ENCODE peak calls at places on chromosome 7, in eight cellular contexts. H is neural progenitor cell, J is K562, S is HepG2, G is H9, P is PC-3, B is endodermal cell, T is IMR-90. N is an unnamed sample.
A peak's percentile ranks its signal among the peaks of the same experiment; 100 is the strongest.

GRCh38 chr7:43531700-43532099 is 51.2 kb upstream of the STK17A start:
- DNase-seq in H (no peak), P (no peak), B (no peak), S (no peak), T (no peak), G (no peak), J (no peak), N (no peak)

GRCh38 chr7:13336227-13336626 is 648.8 kb downstream of the ARL4A start:
- DNase-seq in T (peak; percentile 29), B (no peak), H (no peak), G (no peak), S (no peak), J (no peak), P (peak; percentile 52), N (peak; percentile 72)

GRCh38 chr7:76424413-76425111 is at the start of gene ZP3:
- DNase-seq in T (no peak), H (no peak), G (no peak), B (no peak), P (no peak), S (no peak), J (no peak), N (no peak)

GRCh38 chr7:957418-958220 is 3.1 kb upstream of the ADAP1 start:
- DNase-seq in J (no peak), B (peak; percentile 82), S (peak; percentile 81), H (peak; percentile 60), T (no peak), P (no peak), G (peak; percentile 79), N (no peak)

GRCh38 chr7:123958186-123958703 is 33.2 kb downstream of the SPAM1 start:
- DNase-seq in J (no peak), H (no peak), S (no peak), G (no peak), B (no peak), T (no peak), P (peak; percentile 92), N (no peak)

GRCh38 chr7:2614646-2615330 is 17.0 kb upstream of the TTYH3 start:
- DNase-seq in S (no peak), J (no peak), P (no peak), T (no peak), B (no peak), H (no peak), G (peak; percentile 23), N (peak; percentile 30)

GRCh38 chr7:91242097-91242846 is 22.0 kb upstream of the FZD1 start:
- DNase-seq in B (no peak), H (no peak), T (peak; percentile 66), S (no peak), G (no peak), J (no peak), P (peak; percentile 27), N (peak; percentile 89)

GRCh38 chr7:1329966-1330915 is 97.6 kb downstream of the UNCX start:
- DNase-seq in H (no peak), T (no peak), J (no peak), S (no peak), P (no peak), B (no peak), G (no peak), N (no peak)

GRCh38 chr7:98802088-98802780 is 67.6 kb downstream of the TMEM130 start:
- DNase-seq in S (peak; percentile 14), H (peak; percentile 68), P (peak; percentile 10), J (peak; percentile 76), B (peak; percentile 64), G (peak; percentile 44), T (peak; percentile 19), N (peak; percentile 55)

GRCh38 chr7:75813084-75813483 is 522 bp downstream of the CCL24 start:
- DNase-seq in H (no peak), J (no peak), P (no peak), B (no peak), G (no peak), S (no peak), T (peak; percentile 58), N (peak; percentile 24)

GRCh38 chr7:68321776-68322496 is 1276.3 kb upstream of the AUTS2 start:
- DNase-seq in P (no peak), G (no peak), H (no peak), S (no peak), T (no peak), B (no peak), J (no peak), N (no peak)

GRCh38 chr7:63925626-63926460 is 72.8 kb upstream of the ZNF722 start:
- DNase-seq in H (no peak), S (no peak), B (no peak), G (no peak), P (peak; percentile 88), J (peak; percentile 46), T (no peak), N (peak; percentile 87)

GRCh38 chr7:139117599-139118233 is 8.2 kb upstream of the ZC3HAV1 start:
- DNase-seq in T (no peak), B (no peak), H (no peak), G (no peak), P (peak; percentile 30), J (no peak), S (no peak), N (no peak)

GRCh38 chr7:155358066-155358947 is 60.6 kb downstream of the INSIG1 start:
- DNase-seq in S (no peak), G (no peak), P (no peak), J (no peak), B (peak; percentile 69), H (no peak), T (no peak), N (peak; percentile 26)

GRCh38 chr7:149851449-149851848 is 13.3 kb downstream of the ZNF862 start:
- DNase-seq in H (no peak), T (no peak), B (peak; percentile 22), P (no peak), S (no peak), J (no peak), G (no peak), N (no peak)

GRCh38 chr7:84027678-84028077 is 166.9 kb downstream of the SEMA3A start:
- DNase-seq in B (no peak), J (no peak), T (no peak), P (no peak), G (no peak), S (no peak), H (no peak), N (no peak)

GRCh38 chr7:66754541-66754940 is 14.0 kb downstream of the RABGEF1 start:
- DNase-seq in S (no peak), B (no peak), G (no peak), H (no peak), P (no peak), J (no peak), T (peak; percentile 50), N (no peak)

GRCh38 chr7:54898659-54899340 is 120.0 kb upstream of the EGFR start:
- DNase-seq in P (no peak), S (no peak), H (no peak), T (no peak), G (no peak), B (no peak), J (no peak), N (peak; percentile 54)

GRCh38 chr7:42603496-42603895 is 308.4 kb downstream of the C7orf25 start:
- DNase-seq in B (no peak), G (no peak), S (no peak), H (no peak), P (peak; percentile 26), T (no peak), J (no peak), N (no peak)

DNA sequence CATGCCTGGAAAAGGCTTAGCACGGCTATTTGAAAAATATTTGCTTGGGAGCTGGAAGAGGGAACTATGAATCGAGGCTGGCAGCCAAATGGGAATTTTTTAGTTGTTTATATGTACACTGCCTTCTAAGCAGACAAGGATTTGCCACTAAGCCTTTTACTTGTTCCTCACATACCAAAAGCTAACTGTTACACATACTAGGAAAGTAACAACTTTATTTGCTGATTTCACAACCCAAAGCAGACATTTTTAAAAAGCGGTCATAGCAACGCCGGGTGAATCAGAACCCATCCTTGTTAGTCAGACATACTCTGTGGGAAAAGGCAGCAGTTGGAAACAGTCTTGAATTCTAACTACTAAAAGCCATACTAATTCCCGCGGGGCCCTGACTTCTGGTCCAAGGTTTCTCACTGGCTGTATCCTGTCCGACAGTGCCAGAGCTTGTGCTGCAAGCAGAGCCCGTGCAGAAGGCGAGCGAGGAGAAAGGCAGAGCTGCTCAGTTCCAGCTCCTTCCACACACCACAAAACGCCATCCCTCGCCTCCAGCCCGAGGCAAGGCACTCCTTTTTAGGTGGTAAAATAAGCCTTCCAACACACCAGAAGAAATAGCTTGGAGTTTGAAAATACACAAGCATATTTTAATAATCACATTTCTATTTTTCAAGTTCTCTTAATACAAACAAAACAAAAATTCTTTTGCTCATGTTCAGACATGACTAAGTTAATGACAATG is 89.2 kb downstream of the RNF216 start:
- DNase-seq in P (peak; percentile 93), J (no peak), B (no peak), S (peak; percentile 71), H (no peak), G (no peak), T (peak; percentile 98), N (peak; percentile 99)
- H3K9ac ChIP-seq in P (peak overlapping the region; percentile 87), J (no peak overlapping the region), B (no peak overlapping the region), S (no peak overlapping the region), H (no peak overlapping the region), G (no peak overlapping the region), T (peak overlapping the region; percentile 96), N (peak overlapping the region; percentile 87)

GRCh38 chr7:21898265-21898930 is 47.3 kb downstream of the CDCA7L start:
- DNase-seq in S (no peak), T (no peak), J (no peak), B (no peak), G (no peak), H (no peak), P (no peak), N (no peak)
- H3K9ac ChIP-seq in S (no peak overlapping the region), T (no peak overlapping the region), J (no peak overlapping the region), B (no peak overlapping the region), G (no peak overlapping the region), H (no peak overlapping the region), P (no peak overlapping the region), N (no peak overlapping the region)

DNA sequence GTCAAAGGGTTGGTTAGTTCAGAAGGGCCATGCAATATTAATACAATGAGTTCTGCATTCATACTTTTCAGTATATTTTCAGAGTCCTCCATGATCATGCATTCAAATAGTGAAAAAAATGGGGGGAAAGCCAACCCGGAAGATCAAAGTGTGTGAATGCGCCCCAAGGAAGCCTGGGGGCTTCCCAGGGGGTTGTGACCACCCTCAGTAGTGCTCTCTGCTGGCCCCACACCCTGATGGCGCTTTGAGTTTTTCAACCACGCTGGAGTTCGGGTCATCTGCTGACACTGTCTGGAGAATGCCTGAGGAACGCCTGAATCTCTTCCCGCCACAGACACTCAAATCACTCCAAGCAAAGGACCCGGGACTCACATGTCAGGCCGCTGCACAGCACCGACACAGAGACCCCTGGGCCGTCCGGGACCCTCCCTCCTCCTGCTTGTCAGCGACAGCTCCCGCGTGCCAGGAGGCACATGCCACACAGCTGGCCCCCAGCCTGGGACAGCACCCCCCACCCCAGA is 1.0 kb downstream of the TNS3 start:
- DNase-seq in H (peak; percentile 44), J (no peak), S (peak; percentile 12), B (peak; percentile 71), P (peak; percentile 44), G (no peak), T (peak; percentile 37), N (peak; percentile 57)
- H3K9ac ChIP-seq in H (no peak overlapping the region), J (no peak overlapping the region), S (peak overlapping the region; percentile 92), B (peak overlapping the region; percentile 64), P (peak overlapping the region; percentile 99), G (no peak overlapping the region), T (peak overlapping the region; percentile 96), N (peak overlapping the region; percentile 95)

GRCh38 chr7:107592361-107593024 is 12.4 kb downstream of the BCAP29 start:
- DNase-seq in T (peak; percentile 86), B (no peak), P (no peak), S (no peak), H (no peak), G (no peak), J (no peak), N (peak; percentile 90)
- H3K9ac ChIP-seq in T (no peak overlapping the region), B (no peak overlapping the region), P (no peak overlapping the region), S (no peak overlapping the region), H (no peak overlapping the region), G (no peak overlapping the region), J (no peak overlapping the region), N (no peak overlapping the region)

N was measured in GM23248.